ENCODE peak calls at places on chromosomes 16 and 17, in seven cellular contexts. D is SK-N-SH, O is K562, A is H1, C is HepG2, E is GM12892, N is GM12878. W is an unnamed sample.

GRCh38 chr16:71262391-71262790 is 26.8 kb downstream of the CMTR2 start:
- DNase-seq in E (no peak), C (no peak), A (no peak), O (no peak), N (no peak), D (no peak), W (no peak)

GRCh38 chr17:81684442-81684911 is 666 bp downstream of the HGS start:
- DNase-seq in A (no peak), N (no peak), C (peak), D (peak), O (no peak), E (peak), W (no peak)

GRCh38 chr17:152860-153420 is 15.6 kb downstream of the SCGB1C2 start:
- DNase-seq in D (no peak), O (no peak), C (no peak), A (no peak), N (no peak), E (no peak), W (no peak)

GRCh38 chr17:38926290-38927070 is 1.1 kb downstream of the LASP1NB start:
- DNase-seq in A (no peak), C (no peak), D (no peak), N (no peak), O (no peak), E (no peak), W (no peak)

GRCh38 chr17:64357191-64357981 is 33.3 kb downstream of the PECAM1 start:
- DNase-seq in C (no peak), N (no peak), D (no peak), O (no peak), E (no peak), A (no peak), W (no peak)

GRCh38 chr17:78112508-78113471 is 15.8 kb downstream of the TMC6 start:
- DNase-seq in C (peak), E (peak), A (peak), N (no peak), O (peak), D (peak), W (peak)

GRCh38 chr16:66093217-66093616 is 273.3 kb upstream of the CDH5 start:
- DNase-seq in O (no peak), E (no peak), D (no peak), A (no peak), N (no peak), C (no peak), W (no peak)

GRCh38 chr17:77508047-77508715 is 367.4 kb downstream of the SEC14L1 start:
- DNase-seq in A (no peak), D (no peak), O (no peak), E (no peak), C (peak), N (no peak), W (no peak)

GRCh38 chr16:4249546-4249945 is 7.7 kb upstream of the SRL start:
- DNase-seq in E (no peak), A (no peak), O (no peak), D (no peak), N (no peak), C (no peak), W (no peak)

GRCh38 chr17:77709594-77709993 is 248.9 kb upstream of the TNRC6C start:
- DNase-seq in N (no peak), O (no peak), D (no peak), C (no peak), A (no peak), E (no peak), W (no peak)

GRCh38 chr17:76278952-76279741 is 14.0 kb downstream of the UBALD2 start:
- DNase-seq in O (peak), D (peak), A (peak), E (peak), N (no peak), C (peak), W (peak)

GRCh38 chr17:18185832-18186231 is 2.2 kb downstream of the ALKBH5 start:
- DNase-seq in N (no peak), A (no peak), D (no peak), C (no peak), E (no peak), O (peak), W (no peak)

GRCh38 chr17:34386925-34387550 is 24.0 kb upstream of the CCL1 start:
- DNase-seq in N (no peak), C (no peak), E (no peak), D (no peak), A (no peak), O (no peak), W (no peak)

GRCh38 chr17:3944485-3945388 is 19.5 kb downstream of the ATP2A3 start:
- DNase-seq in A (peak), E (peak), N (no peak), O (peak), C (no peak), D (peak), W (peak)

GRCh38 chr17:1002771-1003555 is 6.0 kb downstream of the TIMM22 start:
- DNase-seq in E (no peak), A (no peak), D (no peak), C (no peak), O (no peak), N (no peak), W (no peak)

GRCh38 chr17:40818343-40818732 is 4.1 kb downstream of the KRT10 start:
- DNase-seq in E (no peak), D (no peak), N (no peak), A (no peak), C (no peak), O (no peak), W (no peak)

DNA sequence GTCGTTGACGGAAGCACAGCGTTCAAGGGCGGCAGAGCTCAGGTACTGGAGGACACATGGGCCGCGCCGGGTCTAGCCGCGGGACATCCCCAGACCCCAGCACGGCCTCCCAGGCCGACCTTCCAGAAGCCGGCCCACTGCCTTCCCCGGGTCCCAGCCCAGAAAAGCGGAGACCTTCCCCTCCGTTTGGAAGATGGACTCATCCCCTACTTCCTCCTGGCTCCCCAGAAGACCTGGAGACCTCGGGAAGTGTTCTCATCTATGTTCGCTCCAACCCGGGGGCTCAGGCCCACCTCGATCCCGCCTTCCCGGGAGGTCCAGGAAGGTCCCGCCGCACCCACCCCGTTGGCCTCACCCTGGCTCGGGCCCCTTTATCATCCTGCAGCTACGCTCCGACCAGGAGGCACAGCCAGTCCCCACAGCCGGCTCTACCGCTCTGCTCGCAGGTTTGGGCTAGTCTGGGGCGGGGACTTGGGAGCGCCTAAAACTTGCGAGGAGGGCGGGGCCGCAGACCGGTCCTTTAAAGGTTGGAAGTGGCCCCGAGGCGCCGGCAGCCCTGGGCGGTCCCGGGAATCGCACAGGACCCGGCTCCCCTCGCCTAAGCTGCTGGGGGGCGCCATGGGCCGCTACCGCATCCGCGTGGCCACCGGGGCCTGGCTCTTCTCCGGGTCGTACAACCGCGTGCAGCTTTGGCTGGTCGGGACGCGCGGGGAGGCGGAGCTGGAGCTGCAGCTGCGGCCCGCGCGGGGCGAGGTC is at the start of gene ALOX12:
- DNase-seq in O (no peak), A (no peak), C (no peak), D (no peak), N (no peak), E (no peak), W (no peak)
- TF ChIP-seq TAF1 in O (no peak), A (peak), C (no peak), D (no peak), N (no peak), E (no peak), W (no peak)

GRCh38 chr17:65902165-65902564 is 289.8 kb downstream of the CEP112 start:
- DNase-seq in E (no peak), N (no peak), D (no peak), C (no peak), O (no peak), A (no peak), W (no peak)
- TF ChIP-seq TAF1 in E (no peak), N (no peak), D (no peak), C (no peak), O (no peak), A (no peak), W (no peak)

GRCh38 chr16:68436581-68436980 is 11.7 kb downstream of the SMPD3 start:
- DNase-seq in C (no peak), A (no peak), D (no peak), N (no peak), O (peak), E (no peak), W (no peak)
- TF ChIP-seq TAF1 in C (no peak), A (no peak), D (no peak), N (no peak), O (no peak), E (no peak), W (no peak)

DNA sequence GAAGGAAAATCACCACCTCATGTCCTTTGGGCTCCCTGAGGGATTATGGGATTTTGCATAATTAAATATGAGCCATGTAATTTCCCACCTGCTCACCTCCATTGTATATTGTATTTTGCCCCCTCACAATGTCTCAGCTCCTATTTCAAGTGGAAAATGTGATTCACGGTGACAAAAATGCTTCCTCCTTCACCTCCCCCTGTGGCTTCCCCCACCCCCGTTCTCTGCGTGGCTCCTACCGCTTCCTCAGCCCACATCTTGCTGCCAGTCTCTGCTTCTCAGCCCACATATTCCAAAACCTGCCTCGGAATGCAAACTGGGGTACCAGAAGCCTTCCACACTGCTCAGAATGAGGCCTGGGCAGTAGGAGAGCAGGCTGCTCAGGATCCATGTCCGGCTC is 394.5 kb upstream of the C16orf82 start:
- DNase-seq in D (no peak), O (no peak), N (no peak), A (no peak), E (no peak), C (no peak), W (no peak)
- TF ChIP-seq TAF1 in D (no peak), O (no peak), N (no peak), A (no peak), E (no peak), C (no peak), W (no peak)

GRCh38 chr17:15350777-15351486 is 9.5 kb upstream of the TEKT3 start:
- DNase-seq in E (no peak), O (no peak), N (no peak), A (no peak), C (no peak), D (peak), W (no peak)

GRCh38 chr17:15348030-15348429 is 6.6 kb upstream of the TEKT3 start:
- DNase-seq in D (no peak), A (no peak), C (no peak), N (no peak), O (no peak), E (no peak), W (no peak)

GRCh38 chr17:15351487-15351840 is 10.1 kb upstream of the TEKT3 start:
- DNase-seq in N (no peak), A (no peak), E (no peak), C (no peak), D (no peak), O (no peak), W (no peak)

GRCh38 chr17:15351925-15352324 is 10.5 kb upstream of the TEKT3 start:
- DNase-seq in E (no peak), N (no peak), O (no peak), A (no peak), C (no peak), D (no peak), W (no peak)

DNA sequence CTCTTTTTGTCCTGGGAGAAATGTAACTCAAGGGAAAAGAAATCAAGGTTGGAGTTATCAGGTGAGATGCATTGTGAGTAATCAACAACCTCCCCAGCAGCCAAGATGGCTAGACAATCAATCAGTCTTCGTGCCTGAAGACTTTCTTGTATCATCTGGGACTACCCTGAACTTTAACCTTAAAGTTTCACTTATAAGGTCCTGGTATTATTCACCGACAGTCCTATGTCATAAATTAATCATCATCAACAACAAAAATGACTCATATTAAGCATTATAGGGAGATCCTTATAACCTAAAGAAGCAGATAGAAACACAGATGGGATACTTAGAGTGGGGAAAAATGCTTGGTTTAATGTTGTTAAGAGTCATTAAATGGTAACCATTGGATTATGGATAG is 7.7 kb upstream of the TEKT3 start:
- DNase-seq in A (no peak), D (no peak), C (no peak), O (no peak), N (no peak), E (no peak), W (no peak)
- TF ChIP-seq TAF1 in A (no peak), D (no peak), C (no peak), O (no peak), N (no peak), E (no peak), W (no peak)

DNA sequence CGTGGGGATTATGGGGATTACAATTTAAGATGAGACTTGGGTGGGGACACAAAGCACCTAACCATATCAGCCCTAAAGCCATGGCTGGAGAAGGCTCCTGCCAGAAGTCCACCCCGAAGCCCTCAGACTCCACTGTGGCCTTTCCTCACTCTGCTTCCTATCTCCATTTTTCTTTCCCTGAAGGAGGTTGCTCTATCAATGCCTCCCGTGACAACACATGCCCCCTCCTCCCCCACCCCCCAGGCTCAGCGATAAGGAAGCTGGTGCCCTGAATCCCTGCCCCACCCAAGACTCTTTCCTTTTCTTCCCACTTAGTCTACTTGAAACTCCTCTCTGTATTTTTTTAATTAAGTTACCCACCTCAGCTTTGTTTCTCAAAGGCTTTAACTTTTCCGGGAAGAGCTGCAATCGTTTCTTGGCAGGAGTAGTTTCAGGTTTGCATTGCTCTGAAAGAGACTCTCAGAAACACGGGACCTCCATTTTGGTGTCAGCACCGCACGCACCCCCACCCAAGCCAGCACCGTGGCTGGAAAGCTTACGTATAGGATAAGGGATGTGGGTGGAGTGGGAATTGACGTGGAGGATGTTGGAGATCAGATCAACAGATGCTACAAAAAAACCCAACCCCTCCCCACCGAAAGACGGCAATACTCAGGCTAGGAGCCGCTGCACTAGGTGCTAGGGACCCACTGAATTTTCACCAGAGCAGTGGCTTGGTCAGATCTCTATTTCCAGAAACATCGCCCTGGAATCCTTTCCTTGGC is 15.2 kb upstream of the CA4 start:
- DNase-seq in A (no peak), C (no peak), D (peak), N (no peak), E (no peak), O (peak), W (no peak)
- TF ChIP-seq TAF1 in A (no peak), C (no peak), D (peak), N (no peak), E (no peak), O (no peak), W (no peak)

GRCh38 chr16:84785843-84786538 is 33.8 kb upstream of the CRISPLD2 start:
- DNase-seq in D (peak), O (no peak), C (peak), N (no peak), E (no peak), A (no peak), W (no peak)
- TF ChIP-seq TAF1 in D (no peak), O (no peak), C (no peak), N (no peak), E (no peak), A (no peak), W (no peak)

GRCh38 chr17:43360376-43360738 is 38.4 kb upstream of the ARL4D start:
- DNase-seq in N (no peak), C (peak), A (no peak), E (no peak), D (peak), O (no peak), W (no peak)
- TF ChIP-seq TAF1 in N (no peak), C (no peak), A (no peak), E (no peak), D (no peak), O (no peak), W (no peak)

W was measured in GM12891.